ENCODE peak calls at places on chromosomes 5 and 9, in eight cellular contexts. Z is mesendoderm; Q is activated naive CD4-positive, alpha-beta T cell treated with anti-CD3 and anti-CD28 coated beads, Interleukin-2, amount 50 U/mL, for 16 hours; X is HTR-8/SVneo; S is NCI-H1092 treated with DMSO at 0.1 percent for 48 hours; U is RCC 7860; C is GM12891; Y is adrenal gland. L is an unnamed sample.

GRCh38 chr5:94268226-94268625 is 350.2 kb downstream of the KIAA0825 start:
- DNase-seq in U (no peak), Q (no peak), Y (no peak), X (no peak), Z (no peak), C (no peak), S (no peak), L (no peak)

GRCh38 chr5:83474986-83475385 is 3.4 kb downstream of the VCAN start:
- DNase-seq in Q (no peak), U (peak; percentile 5), X (no peak), Z (peak; percentile 71), C (no peak), S (no peak), Y (no peak), L (peak; percentile 34)

GRCh38 chr9:132037470-132037869 is 42.2 kb downstream of the MED27 start:
- DNase-seq in S (peak; percentile 85), C (no peak), U (no peak), Z (no peak), Q (no peak), Y (no peak), X (no peak), L (no peak)

GRCh38 chr5:144698454-144698853 is 527.8 kb downstream of the KCTD16 start:
- DNase-seq in X (no peak), U (no peak), S (no peak), Q (no peak), Y (no peak), C (no peak), Z (peak; percentile 67), L (no peak)

GRCh38 chr5:138274189-138274853 is at the start of gene GFRA3:
- DNase-seq in U (no peak), C (peak; percentile 47), X (no peak), Z (peak; percentile 24), S (no peak), Y (no peak), Q (peak; percentile 13), L (peak; percentile 82)

GRCh38 chr9:93304574-93305496 is 120.9 kb downstream of the WNK2 start:
- DNase-seq in U (no peak), Q (peak; percentile 13), S (no peak), Z (peak; percentile 82), X (peak; percentile 72), C (peak; percentile 52), Y (peak; percentile 33), L (peak; percentile 87)

GRCh38 chr9:20208951-20209350 is 413.3 kb downstream of the MLLT3 start:
- DNase-seq in Y (no peak), Q (no peak), C (no peak), S (no peak), Z (no peak), X (no peak), U (no peak), L (no peak)

GRCh38 chr5:95631991-95632675 is 12.2 kb downstream of the GPR150 start:
- DNase-seq in Z (peak; percentile 63), X (no peak), C (no peak), Y (peak; percentile 41), S (no peak), U (peak; percentile 76), Q (peak; percentile 73), L (no peak)

GRCh38 chr5:54739371-54739770 is 221.8 kb downstream of the SNX18 start:
- DNase-seq in Z (no peak), X (no peak), C (no peak), Y (no peak), U (no peak), Q (no peak), S (no peak), L (no peak)

GRCh38 chr5:8332666-8333444 is 463.9 kb downstream of the MTRR start:
- DNase-seq in X (no peak), Q (no peak), U (no peak), Z (no peak), C (no peak), Y (no peak), S (no peak), L (no peak)

GRCh38 chr5:96844476-96844990 is 31.8 kb upstream of the ERAP2 start:
- DNase-seq in C (no peak), Q (no peak), X (no peak), S (no peak), Y (no peak), U (no peak), Z (peak; percentile 57), L (no peak)

GRCh38 chr9:81849631-81850259 is 78.5 kb upstream of the SPATA31D4 start:
- DNase-seq in Q (no peak), U (peak; percentile 40), Z (peak; percentile 48), S (no peak), C (no peak), Y (no peak), X (no peak), L (no peak)

GRCh38 chr5:138033916-138034315 is 1.0 kb upstream of the FAM13B start:
- DNase-seq in Q (no peak), U (no peak), S (no peak), Y (no peak), Z (peak; percentile 49), X (no peak), C (no peak), L (no peak)

GRCh38 chr5:37834542-37835399 is 5.1 kb downstream of the GDNF start:
- DNase-seq in Q (no peak), Y (no peak), U (no peak), S (peak; percentile 22), X (no peak), C (peak; percentile 9), Z (peak; percentile 62), L (peak; percentile 78)

GRCh38 chr9:115121140-115121710 is 3.3 kb upstream of the TNC start:
- DNase-seq in Z (no peak), S (no peak), Q (no peak), X (no peak), U (peak; percentile 75), Y (no peak), C (no peak), L (no peak)

GRCh38 chr5:51378415-51378777 is 4.9 kb upstream of the ISL1 start:
- DNase-seq in C (no peak), S (no peak), X (no peak), Q (no peak), Z (peak; percentile 76), Y (no peak), U (no peak), L (peak; percentile 80)

GRCh38 chr5:132759114-132760042 is 12.2 kb downstream of the CCNI2 start:
- DNase-seq in Z (peak; percentile 25), Q (no peak), Y (no peak), C (no peak), U (no peak), X (no peak), S (no peak), L (peak; percentile 57)

GRCh38 chr9:110590816-110591215 is 11.3 kb upstream of the SVEP1 start:
- DNase-seq in C (no peak), Y (no peak), X (no peak), S (no peak), U (no peak), Q (no peak), Z (no peak), L (no peak)